ENCODE peak calls at places on chromosomes 2 and 18, in nine cellular contexts. One of them, this sample, is unnamed.

GRCh38 chr2:177633111-177633510 is 240.5 kb downstream of the AGPS start:
- DNase-seq in non-pigmented ciliary epithelial cell: no peak
- DNase-seq in NCI-H69: peak
- DNase-seq in cortex of kidney: no peak
- DNase-seq in iris pigment epithelial cell: no peak
- DNase-seq in NCI-H1436: no peak
- DNase-seq in hypothalamus: no peak
- DNase-seq in GM13976: no peak
- DNase-seq in posterior cingulate gyrus: no peak
- DNase-seq in this sample: no peak

GRCh38 chr2:10787176-10787968 is 25.2 kb downstream of the PDIA6 start:
- DNase-seq in NCI-H69: peak
- DNase-seq in GM13976: peak
- DNase-seq in NCI-H1436: no peak
- DNase-seq in iris pigment epithelial cell: no peak
- DNase-seq in posterior cingulate gyrus: no peak
- DNase-seq in cortex of kidney: no peak
- DNase-seq in non-pigmented ciliary epithelial cell: no peak
- DNase-seq in hypothalamus: no peak
- DNase-seq in this sample: no peak

GRCh38 chr2:45821558-45822271 is 170.2 kb downstream of the PRKCE start:
- DNase-seq in NCI-H69: peak
- DNase-seq in NCI-H1436: peak
- DNase-seq in cortex of kidney: no peak
- DNase-seq in posterior cingulate gyrus: no peak
- DNase-seq in non-pigmented ciliary epithelial cell: peak
- DNase-seq in hypothalamus: no peak
- DNase-seq in GM13976: no peak
- DNase-seq in iris pigment epithelial cell: peak
- DNase-seq in this sample: no peak

GRCh38 chr2:85924522-85924921 is 35.7 kb upstream of the ST3GAL5 start:
- DNase-seq in non-pigmented ciliary epithelial cell: no peak
- DNase-seq in GM13976: no peak
- DNase-seq in NCI-H69: no peak
- DNase-seq in hypothalamus: peak
- DNase-seq in iris pigment epithelial cell: peak
- DNase-seq in cortex of kidney: no peak
- DNase-seq in posterior cingulate gyrus: peak
- DNase-seq in NCI-H1436: no peak
- DNase-seq in this sample: no peak

GRCh38 chr18:71398530-71398929 is 1109.7 kb downstream of the SOCS6 start:
- DNase-seq in NCI-H69: peak
- DNase-seq in NCI-H1436: peak
- DNase-seq in cortex of kidney: no peak
- DNase-seq in posterior cingulate gyrus: peak
- DNase-seq in non-pigmented ciliary epithelial cell: no peak
- DNase-seq in hypothalamus: peak
- DNase-seq in GM13976: no peak
- DNase-seq in iris pigment epithelial cell: no peak
- DNase-seq in this sample: no peak

GRCh38 chr2:208240641-208241209 is 14.1 kb downstream of the IDH1 start:
- DNase-seq in cortex of kidney: no peak
- DNase-seq in non-pigmented ciliary epithelial cell: no peak
- DNase-seq in NCI-H1436: no peak
- DNase-seq in NCI-H69: no peak
- DNase-seq in GM13976: no peak
- DNase-seq in iris pigment epithelial cell: no peak
- DNase-seq in hypothalamus: no peak
- DNase-seq in posterior cingulate gyrus: no peak
- DNase-seq in this sample: no peak

GRCh38 chr18:63106727-63107126 is 212.8 kb downstream of the BCL2 start:
- DNase-seq in cortex of kidney: no peak
- DNase-seq in NCI-H69: peak
- DNase-seq in iris pigment epithelial cell: no peak
- DNase-seq in hypothalamus: no peak
- DNase-seq in GM13976: peak
- DNase-seq in posterior cingulate gyrus: no peak
- DNase-seq in non-pigmented ciliary epithelial cell: no peak
- DNase-seq in NCI-H1436: no peak
- DNase-seq in this sample: no peak

GRCh38 chr2:3500326-3500899 is 18.9 kb downstream of the ADI1 start:
- DNase-seq in hypothalamus: no peak
- DNase-seq in posterior cingulate gyrus: no peak
- DNase-seq in cortex of kidney: no peak
- DNase-seq in GM13976: no peak
- DNase-seq in NCI-H69: no peak
- DNase-seq in iris pigment epithelial cell: no peak
- DNase-seq in NCI-H1436: no peak
- DNase-seq in non-pigmented ciliary epithelial cell: no peak
- DNase-seq in this sample: no peak

GRCh38 chr2:20273045-20273444 is 48.1 kb upstream of the SDC1 start:
- DNase-seq in hypothalamus: no peak
- DNase-seq in NCI-H1436: no peak
- DNase-seq in GM13976: no peak
- DNase-seq in cortex of kidney: no peak
- DNase-seq in non-pigmented ciliary epithelial cell: no peak
- DNase-seq in NCI-H69: no peak
- DNase-seq in iris pigment epithelial cell: no peak
- DNase-seq in posterior cingulate gyrus: no peak
- DNase-seq in this sample: no peak

GRCh38 chr18:51123936-51124486 is 73.5 kb downstream of the MEX3C start:
- DNase-seq in NCI-H1436: no peak
- DNase-seq in iris pigment epithelial cell: no peak
- DNase-seq in posterior cingulate gyrus: no peak
- DNase-seq in GM13976: no peak
- DNase-seq in hypothalamus: no peak
- DNase-seq in cortex of kidney: no peak
- DNase-seq in NCI-H69: peak
- DNase-seq in non-pigmented ciliary epithelial cell: no peak
- DNase-seq in this sample: no peak

GRCh38 chr2:23028106-23028505 is 356.9 kb upstream of the KLHL29 start:
- DNase-seq in NCI-H69: no peak
- DNase-seq in non-pigmented ciliary epithelial cell: no peak
- DNase-seq in NCI-H1436: no peak
- DNase-seq in posterior cingulate gyrus: no peak
- DNase-seq in hypothalamus: no peak
- DNase-seq in cortex of kidney: no peak
- DNase-seq in GM13976: no peak
- DNase-seq in iris pigment epithelial cell: no peak
- DNase-seq in this sample: no peak

GRCh38 chr18:5546660-5547059 is 2.9 kb upstream of the EPB41L3 start:
- DNase-seq in NCI-H1436: peak
- DNase-seq in GM13976: no peak
- DNase-seq in NCI-H69: peak
- DNase-seq in hypothalamus: peak
- DNase-seq in non-pigmented ciliary epithelial cell: peak
- DNase-seq in posterior cingulate gyrus: peak
- DNase-seq in iris pigment epithelial cell: peak
- DNase-seq in cortex of kidney: no peak
- DNase-seq in this sample: no peak

GRCh38 chr2:79511320-79511951 is 1.4 kb upstream of the CTNNA2 start:
- DNase-seq in iris pigment epithelial cell: peak
- DNase-seq in NCI-H69: no peak
- DNase-seq in posterior cingulate gyrus: no peak
- DNase-seq in GM13976: peak
- DNase-seq in hypothalamus: peak
- DNase-seq in non-pigmented ciliary epithelial cell: peak
- DNase-seq in NCI-H1436: no peak
- DNase-seq in cortex of kidney: no peak
- DNase-seq in this sample: no peak